ENCODE peak calls at places on chromosomes 13 and 19, in nine cellular contexts. One of them, this sample, is unnamed.

GRCh38 chr19:35468637-35469036 is 20.6 kb downstream of the FFAR2 start:
- DNase-seq in ELR: peak
- DNase-seq in effector memory CD8-positive, alpha-beta T cell: peak
- DNase-seq in NCI-H2171: peak
- DNase-seq in C1 segment of cervical spinal cord: no peak
- DNase-seq in brain microvascular endothelial cell: peak
- DNase-seq in activated T-cell treated with anti-CD3 and anti-CD28 coated beads for 24 hours: peak
- DNase-seq in type B pancreatic cell: no peak
- DNase-seq in GM23338: peak
- DNase-seq in this sample: peak

GRCh38 chr19:4870025-4870700 is 2.7 kb upstream of the PLIN3 start:
- DNase-seq in type B pancreatic cell: no peak
- DNase-seq in GM23338: peak
- DNase-seq in NCI-H2171: no peak
- DNase-seq in activated T-cell treated with anti-CD3 and anti-CD28 coated beads for 24 hours: peak
- DNase-seq in brain microvascular endothelial cell: peak
- DNase-seq in effector memory CD8-positive, alpha-beta T cell: no peak
- DNase-seq in ELR: peak
- DNase-seq in C1 segment of cervical spinal cord: no peak
- DNase-seq in this sample: peak

GRCh38 chr19:36009220-36009619 is 607 bp upstream of the SYNE4 start:
- DNase-seq in effector memory CD8-positive, alpha-beta T cell: peak
- DNase-seq in NCI-H2171: peak
- DNase-seq in activated T-cell treated with anti-CD3 and anti-CD28 coated beads for 24 hours: peak
- DNase-seq in GM23338: peak
- DNase-seq in ELR: peak
- DNase-seq in type B pancreatic cell: no peak
- DNase-seq in brain microvascular endothelial cell: peak
- DNase-seq in C1 segment of cervical spinal cord: peak
- DNase-seq in this sample: no peak

GRCh38 chr19:47641891-47642485 is 33.1 kb downstream of the BICRA start:
- DNase-seq in ELR: no peak
- DNase-seq in type B pancreatic cell: no peak
- DNase-seq in activated T-cell treated with anti-CD3 and anti-CD28 coated beads for 24 hours: no peak
- DNase-seq in NCI-H2171: no peak
- DNase-seq in GM23338: no peak
- DNase-seq in effector memory CD8-positive, alpha-beta T cell: no peak
- DNase-seq in brain microvascular endothelial cell: no peak
- DNase-seq in C1 segment of cervical spinal cord: no peak
- DNase-seq in this sample: no peak

GRCh38 chr13:113729329-113730019 is 29.6 kb upstream of the TMEM255B start:
- DNase-seq in ELR: no peak
- DNase-seq in effector memory CD8-positive, alpha-beta T cell: no peak
- DNase-seq in NCI-H2171: no peak
- DNase-seq in C1 segment of cervical spinal cord: no peak
- DNase-seq in brain microvascular endothelial cell: no peak
- DNase-seq in GM23338: no peak
- DNase-seq in type B pancreatic cell: no peak
- DNase-seq in activated T-cell treated with anti-CD3 and anti-CD28 coated beads for 24 hours: no peak
- DNase-seq in this sample: no peak

GRCh38 chr13:80171096-80171495 is 169.8 kb downstream of the SPRY2 start:
- DNase-seq in activated T-cell treated with anti-CD3 and anti-CD28 coated beads for 24 hours: no peak
- DNase-seq in ELR: peak
- DNase-seq in effector memory CD8-positive, alpha-beta T cell: no peak
- DNase-seq in NCI-H2171: no peak
- DNase-seq in C1 segment of cervical spinal cord: no peak
- DNase-seq in type B pancreatic cell: no peak
- DNase-seq in GM23338: no peak
- DNase-seq in brain microvascular endothelial cell: no peak
- DNase-seq in this sample: no peak

GRCh38 chr19:46367434-46367833 is 20.5 kb downstream of the PPP5C start:
- DNase-seq in C1 segment of cervical spinal cord: no peak
- DNase-seq in ELR: no peak
- DNase-seq in type B pancreatic cell: no peak
- DNase-seq in activated T-cell treated with anti-CD3 and anti-CD28 coated beads for 24 hours: no peak
- DNase-seq in NCI-H2171: no peak
- DNase-seq in GM23338: no peak
- DNase-seq in brain microvascular endothelial cell: no peak
- DNase-seq in effector memory CD8-positive, alpha-beta T cell: no peak
- DNase-seq in this sample: no peak

GRCh38 chr19:45640849-45641273 is 1.7 kb upstream of the EML2 start:
- DNase-seq in effector memory CD8-positive, alpha-beta T cell: peak
- DNase-seq in GM23338: peak
- DNase-seq in type B pancreatic cell: no peak
- DNase-seq in C1 segment of cervical spinal cord: no peak
- DNase-seq in NCI-H2171: no peak
- DNase-seq in brain microvascular endothelial cell: no peak
- DNase-seq in activated T-cell treated with anti-CD3 and anti-CD28 coated beads for 24 hours: peak
- DNase-seq in ELR: peak
- DNase-seq in this sample: no peak

GRCh38 chr13:29589234-29589633 is 6.3 kb downstream of the SLC7A1 start:
- DNase-seq in NCI-H2171: no peak
- DNase-seq in brain microvascular endothelial cell: peak
- DNase-seq in type B pancreatic cell: no peak
- DNase-seq in activated T-cell treated with anti-CD3 and anti-CD28 coated beads for 24 hours: no peak
- DNase-seq in C1 segment of cervical spinal cord: no peak
- DNase-seq in ELR: peak
- DNase-seq in GM23338: no peak
- DNase-seq in effector memory CD8-positive, alpha-beta T cell: no peak
- DNase-seq in this sample: no peak

GRCh38 chr19:18776288-18776594 is 14.9 kb downstream of the COMP start:
- DNase-seq in effector memory CD8-positive, alpha-beta T cell: no peak
- DNase-seq in brain microvascular endothelial cell: peak
- DNase-seq in C1 segment of cervical spinal cord: no peak
- DNase-seq in activated T-cell treated with anti-CD3 and anti-CD28 coated beads for 24 hours: no peak
- DNase-seq in type B pancreatic cell: no peak
- DNase-seq in ELR: peak
- DNase-seq in GM23338: no peak
- DNase-seq in NCI-H2171: no peak
- DNase-seq in this sample: peak

GRCh38 chr13:102152790-102153189 is 249.1 kb downstream of the FGF14 start:
- DNase-seq in NCI-H2171: no peak
- DNase-seq in brain microvascular endothelial cell: no peak
- DNase-seq in activated T-cell treated with anti-CD3 and anti-CD28 coated beads for 24 hours: no peak
- DNase-seq in ELR: no peak
- DNase-seq in effector memory CD8-positive, alpha-beta T cell: no peak
- DNase-seq in type B pancreatic cell: no peak
- DNase-seq in C1 segment of cervical spinal cord: no peak
- DNase-seq in GM23338: no peak
- DNase-seq in this sample: no peak

GRCh38 chr13:76889254-76889653 is 3.0 kb upstream of the KCTD12 start:
- DNase-seq in ELR: peak
- DNase-seq in effector memory CD8-positive, alpha-beta T cell: no peak
- DNase-seq in brain microvascular endothelial cell: no peak
- DNase-seq in type B pancreatic cell: no peak
- DNase-seq in GM23338: no peak
- DNase-seq in NCI-H2171: no peak
- DNase-seq in activated T-cell treated with anti-CD3 and anti-CD28 coated beads for 24 hours: no peak
- DNase-seq in C1 segment of cervical spinal cord: no peak
- DNase-seq in this sample: no peak

GRCh38 chr19:47848871-47849473 is 10.1 kb upstream of the TPRX2 start:
- DNase-seq in NCI-H2171: no peak
- DNase-seq in GM23338: peak
- DNase-seq in brain microvascular endothelial cell: peak
- DNase-seq in ELR: peak
- DNase-seq in C1 segment of cervical spinal cord: no peak
- DNase-seq in activated T-cell treated with anti-CD3 and anti-CD28 coated beads for 24 hours: no peak
- DNase-seq in effector memory CD8-positive, alpha-beta T cell: no peak
- DNase-seq in type B pancreatic cell: no peak
- DNase-seq in this sample: peak

GRCh38 chr19:13804830-13805683 is 9.8 kb downstream of the ZSWIM4 start:
- DNase-seq in activated T-cell treated with anti-CD3 and anti-CD28 coated beads for 24 hours: no peak
- DNase-seq in effector memory CD8-positive, alpha-beta T cell: no peak
- DNase-seq in type B pancreatic cell: no peak
- DNase-seq in GM23338: peak
- DNase-seq in NCI-H2171: no peak
- DNase-seq in C1 segment of cervical spinal cord: no peak
- DNase-seq in ELR: no peak
- DNase-seq in brain microvascular endothelial cell: no peak
- DNase-seq in this sample: no peak

GRCh38 chr19:35105411-35106290 is 10.0 kb upstream of the FXYD3 start:
- DNase-seq in GM23338: no peak
- DNase-seq in NCI-H2171: no peak
- DNase-seq in ELR: no peak
- DNase-seq in activated T-cell treated with anti-CD3 and anti-CD28 coated beads for 24 hours: no peak
- DNase-seq in C1 segment of cervical spinal cord: no peak
- DNase-seq in type B pancreatic cell: no peak
- DNase-seq in effector memory CD8-positive, alpha-beta T cell: no peak
- DNase-seq in brain microvascular endothelial cell: no peak
- DNase-seq in this sample: no peak

GRCh38 chr19:8396563-8397203 is 6.5 kb downstream of the RAB11B start:
- DNase-seq in type B pancreatic cell: peak
- DNase-seq in C1 segment of cervical spinal cord: peak
- DNase-seq in brain microvascular endothelial cell: peak
- DNase-seq in ELR: peak
- DNase-seq in effector memory CD8-positive, alpha-beta T cell: peak
- DNase-seq in GM23338: peak
- DNase-seq in activated T-cell treated with anti-CD3 and anti-CD28 coated beads for 24 hours: peak
- DNase-seq in NCI-H2171: no peak
- DNase-seq in this sample: peak

GRCh38 chr13:73307481-73307880 is 248.7 kb downstream of the KLF5 start:
- DNase-seq in effector memory CD8-positive, alpha-beta T cell: no peak
- DNase-seq in type B pancreatic cell: no peak
- DNase-seq in ELR: peak
- DNase-seq in activated T-cell treated with anti-CD3 and anti-CD28 coated beads for 24 hours: no peak
- DNase-seq in C1 segment of cervical spinal cord: no peak
- DNase-seq in NCI-H2171: no peak
- DNase-seq in GM23338: no peak
- DNase-seq in brain microvascular endothelial cell: no peak
- DNase-seq in this sample: no peak

GRCh38 chr19:33194884-33195710 is 967 bp downstream of the LRP3 start:
- DNase-seq in C1 segment of cervical spinal cord: peak
- DNase-seq in type B pancreatic cell: peak
- DNase-seq in ELR: peak
- DNase-seq in effector memory CD8-positive, alpha-beta T cell: no peak
- DNase-seq in brain microvascular endothelial cell: no peak
- DNase-seq in NCI-H2171: no peak
- DNase-seq in GM23338: peak
- DNase-seq in activated T-cell treated with anti-CD3 and anti-CD28 coated beads for 24 hours: no peak
- DNase-seq in this sample: no peak

GRCh38 chr13:112849500-112849899 is 119.5 kb upstream of the MCF2L start:
- DNase-seq in NCI-H2171: peak
- DNase-seq in activated T-cell treated with anti-CD3 and anti-CD28 coated beads for 24 hours: no peak
- DNase-seq in brain microvascular endothelial cell: no peak
- DNase-seq in type B pancreatic cell: no peak
- DNase-seq in C1 segment of cervical spinal cord: no peak
- DNase-seq in ELR: no peak
- DNase-seq in GM23338: no peak
- DNase-seq in effector memory CD8-positive, alpha-beta T cell: no peak
- DNase-seq in this sample: no peak

GRCh38 chr13:23578411-23579071 is 8.3 kb downstream of the TNFRSF19 start:
- DNase-seq in activated T-cell treated with anti-CD3 and anti-CD28 coated beads for 24 hours: peak
- DNase-seq in type B pancreatic cell: peak
- DNase-seq in ELR: peak
- DNase-seq in effector memory CD8-positive, alpha-beta T cell: peak
- DNase-seq in GM23338: peak
- DNase-seq in brain microvascular endothelial cell: peak
- DNase-seq in C1 segment of cervical spinal cord: peak
- DNase-seq in NCI-H2171: no peak
- DNase-seq in this sample: peak

GRCh38 chr13:49926019-49926418 is 10.1 kb downstream of the SPRYD7 start:
- DNase-seq in NCI-H2171: no peak
- DNase-seq in C1 segment of cervical spinal cord: no peak
- DNase-seq in effector memory CD8-positive, alpha-beta T cell: no peak
- DNase-seq in GM23338: no peak
- DNase-seq in activated T-cell treated with anti-CD3 and anti-CD28 coated beads for 24 hours: no peak
- DNase-seq in brain microvascular endothelial cell: no peak
- DNase-seq in ELR: no peak
- DNase-seq in type B pancreatic cell: no peak
- DNase-seq in this sample: no peak

GRCh38 chr13:28220166-28220565 is 81.8 kb downstream of the PAN3 start:
- DNase-seq in activated T-cell treated with anti-CD3 and anti-CD28 coated beads for 24 hours: no peak
- DNase-seq in ELR: peak
- DNase-seq in GM23338: no peak
- DNase-seq in C1 segment of cervical spinal cord: no peak
- DNase-seq in effector memory CD8-positive, alpha-beta T cell: no peak
- DNase-seq in type B pancreatic cell: no peak
- DNase-seq in NCI-H2171: no peak
- DNase-seq in brain microvascular endothelial cell: peak
- DNase-seq in this sample: no peak

GRCh38 chr13:35552172-35552844 is 75.8 kb upstream of the MAB21L1 start:
- DNase-seq in GM23338: no peak
- DNase-seq in effector memory CD8-positive, alpha-beta T cell: no peak
- DNase-seq in activated T-cell treated with anti-CD3 and anti-CD28 coated beads for 24 hours: no peak
- DNase-seq in NCI-H2171: no peak
- DNase-seq in type B pancreatic cell: no peak
- DNase-seq in brain microvascular endothelial cell: no peak
- DNase-seq in C1 segment of cervical spinal cord: no peak
- DNase-seq in ELR: peak
- DNase-seq in this sample: no peak

GRCh38 chr19:29810504-29810871 is 1.3 kb upstream of the CCNE1 start:
- DNase-seq in effector memory CD8-positive, alpha-beta T cell: no peak
- DNase-seq in C1 segment of cervical spinal cord: no peak
- DNase-seq in NCI-H2171: no peak
- DNase-seq in activated T-cell treated with anti-CD3 and anti-CD28 coated beads for 24 hours: no peak
- DNase-seq in type B pancreatic cell: no peak
- DNase-seq in GM23338: no peak
- DNase-seq in brain microvascular endothelial cell: peak
- DNase-seq in ELR: peak
- DNase-seq in this sample: no peak

GRCh38 chr13:40433577-40433976 is 232.9 kb downstream of the FOXO1 start:
- DNase-seq in brain microvascular endothelial cell: no peak
- DNase-seq in C1 segment of cervical spinal cord: no peak
- DNase-seq in GM23338: no peak
- DNase-seq in effector memory CD8-positive, alpha-beta T cell: peak
- DNase-seq in ELR: peak
- DNase-seq in activated T-cell treated with anti-CD3 and anti-CD28 coated beads for 24 hours: peak
- DNase-seq in NCI-H2171: no peak
- DNase-seq in type B pancreatic cell: no peak
- DNase-seq in this sample: no peak

GRCh38 chr13:111115051-111115840 is at the start of gene ARHGEF7:
- DNase-seq in NCI-H2171: peak
- DNase-seq in C1 segment of cervical spinal cord: no peak
- DNase-seq in brain microvascular endothelial cell: no peak
- DNase-seq in effector memory CD8-positive, alpha-beta T cell: no peak
- DNase-seq in activated T-cell treated with anti-CD3 and anti-CD28 coated beads for 24 hours: no peak
- DNase-seq in type B pancreatic cell: no peak
- DNase-seq in GM23338: peak
- DNase-seq in ELR: peak
- DNase-seq in this sample: no peak

GRCh38 chr19:55319786-55320185 is 5.4 kb downstream of the TMEM150B start:
- DNase-seq in effector memory CD8-positive, alpha-beta T cell: no peak
- DNase-seq in activated T-cell treated with anti-CD3 and anti-CD28 coated beads for 24 hours: no peak
- DNase-seq in NCI-H2171: no peak
- DNase-seq in ELR: peak
- DNase-seq in brain microvascular endothelial cell: peak
- DNase-seq in GM23338: peak
- DNase-seq in C1 segment of cervical spinal cord: no peak
- DNase-seq in type B pancreatic cell: no peak
- DNase-seq in this sample: peak

GRCh38 chr13:76783798-76784197 is 102.4 kb downstream of the KCTD12 start:
- DNase-seq in C1 segment of cervical spinal cord: no peak
- DNase-seq in ELR: no peak
- DNase-seq in GM23338: peak
- DNase-seq in effector memory CD8-positive, alpha-beta T cell: no peak
- DNase-seq in type B pancreatic cell: no peak
- DNase-seq in brain microvascular endothelial cell: no peak
- DNase-seq in NCI-H2171: peak
- DNase-seq in activated T-cell treated with anti-CD3 and anti-CD28 coated beads for 24 hours: no peak
- DNase-seq in this sample: no peak

GRCh38 chr13:70324519-70324918 is 216.3 kb upstream of the KLHL1 start:
- DNase-seq in brain microvascular endothelial cell: no peak
- DNase-seq in NCI-H2171: no peak
- DNase-seq in activated T-cell treated with anti-CD3 and anti-CD28 coated beads for 24 hours: no peak
- DNase-seq in effector memory CD8-positive, alpha-beta T cell: no peak
- DNase-seq in GM23338: no peak
- DNase-seq in C1 segment of cervical spinal cord: no peak
- DNase-seq in ELR: no peak
- DNase-seq in type B pancreatic cell: no peak
- DNase-seq in this sample: no peak

GRCh38 chr13:46961719-46962118 is 64.9 kb upstream of the HTR2A start:
- DNase-seq in NCI-H2171: no peak
- DNase-seq in brain microvascular endothelial cell: peak
- DNase-seq in ELR: peak
- DNase-seq in C1 segment of cervical spinal cord: no peak
- DNase-seq in effector memory CD8-positive, alpha-beta T cell: no peak
- DNase-seq in type B pancreatic cell: no peak
- DNase-seq in activated T-cell treated with anti-CD3 and anti-CD28 coated beads for 24 hours: no peak
- DNase-seq in GM23338: no peak
- DNase-seq in this sample: peak